ENCODE peak calls at places on chromosomes 12 and 14, in nine cellular contexts. R is CD8-positive, alpha-beta T cell; A is lung; S is aorta; D is endothelial cell of umbilical vein; T is spleen; N is gastrocnemius medialis; Z is PC-3; J is BE2C. F is an unnamed sample.

GRCh38 chr12:14873440-14874185 is 12.0 kb downstream of the MGP start:
- DNase-seq in R (no peak), A (no peak), S (no peak), D (no peak), T (no peak), N (no peak), Z (no peak), J (no peak), F (no peak)

GRCh38 chr14:50061664-50062437 is 54.5 kb downstream of the VCPKMT start:
- DNase-seq in R (peak; percentile 64), A (no peak), S (peak; percentile 72), D (peak; percentile 58), T (peak; percentile 94), N (no peak), Z (peak; percentile 63), J (peak; percentile 82), F (no peak)

GRCh38 chr12:6465467-6466183 is 4.9 kb downstream of the VAMP1 start:
- DNase-seq in R (no peak), A (peak; percentile 61), S (no peak), D (peak; percentile 70), T (no peak), N (peak; percentile 26), Z (peak; percentile 71), J (peak; percentile 61), F (peak; percentile 85)

GRCh38 chr12:60415361-60415760 is 819.5 kb downstream of the SLC16A7 start:
- DNase-seq in R (no peak), A (no peak), S (no peak), D (peak; percentile 21), T (no peak), N (no peak), Z (peak; percentile 45), J (no peak), F (no peak)

GRCh38 chr12:105954891-105955607 is 183.7 kb downstream of the NUAK1 start:
- DNase-seq in R (no peak), A (no peak), S (no peak), D (no peak), T (no peak), N (no peak), Z (no peak), J (no peak), F (no peak)

GRCh38 chr12:124525927-124526692 is 41.3 kb downstream of the NCOR2 start:
- DNase-seq in R (no peak), A (no peak), S (no peak), D (no peak), T (no peak), N (no peak), Z (no peak), J (no peak), F (no peak)

GRCh38 chr12:99810718-99811593 is 163.4 kb downstream of the GARIN6 start:
- DNase-seq in R (no peak), A (no peak), S (no peak), D (peak; percentile 57), T (no peak), N (no peak), Z (peak; percentile 67), J (peak; percentile 10), F (no peak)

GRCh38 chr14:32560213-32560857 is 231.2 kb downstream of the AKAP6 start:
- DNase-seq in R (peak; percentile 0), A (peak; percentile 44), S (peak; percentile 46), D (peak; percentile 76), T (no peak), N (peak; percentile 45), Z (peak; percentile 84), J (peak; percentile 50), F (peak; percentile 46)

GRCh38 chr12:95099270-95099790 is 25.9 kb upstream of the NR2C1 start:
- DNase-seq in R (no peak), A (no peak), S (no peak), D (no peak), T (no peak), N (no peak), Z (peak; percentile 55), J (no peak), F (no peak)

GRCh38 chr14:29064305-29064704 is 297.7 kb downstream of the FOXG1 start:
- DNase-seq in R (no peak), A (no peak), S (no peak), D (no peak), T (no peak), N (no peak), Z (no peak), J (no peak), F (no peak)

GRCh38 chr12:107760207-107760816 is 625 bp downstream of the PRDM4 start:
- DNase-seq in R (no peak), A (peak; percentile 32), S (peak; percentile 55), D (peak; percentile 30), T (no peak), N (no peak), Z (peak; percentile 33), J (peak; percentile 46), F (peak; percentile 69)

GRCh38 chr14:100049220-100049619 is 16.0 kb upstream of the EVL start:
- DNase-seq in R (no peak), A (no peak), S (no peak), D (peak; percentile 47), T (no peak), N (no peak), Z (no peak), J (no peak), F (no peak)

GRCh38 chr14:105933238-105933637 is 406.9 kb downstream of the TMEM121 start:
- DNase-seq in R (no peak), A (no peak), S (no peak), D (no peak), T (no peak), N (no peak), Z (no peak), J (no peak), F (no peak)

GRCh38 chr12:47752121-47752520 is 6.6 kb downstream of the RAPGEF3 start:
- DNase-seq in R (no peak), A (no peak), S (no peak), D (no peak), T (peak; percentile 44), N (no peak), Z (no peak), J (no peak), F (no peak)

GRCh38 chr12:27967551-27968054 is 4.9 kb downstream of the PTHLH start:
- DNase-seq in R (no peak), A (no peak), S (no peak), D (no peak), T (no peak), N (no peak), Z (peak; percentile 97), J (no peak), F (no peak)

DNA sequence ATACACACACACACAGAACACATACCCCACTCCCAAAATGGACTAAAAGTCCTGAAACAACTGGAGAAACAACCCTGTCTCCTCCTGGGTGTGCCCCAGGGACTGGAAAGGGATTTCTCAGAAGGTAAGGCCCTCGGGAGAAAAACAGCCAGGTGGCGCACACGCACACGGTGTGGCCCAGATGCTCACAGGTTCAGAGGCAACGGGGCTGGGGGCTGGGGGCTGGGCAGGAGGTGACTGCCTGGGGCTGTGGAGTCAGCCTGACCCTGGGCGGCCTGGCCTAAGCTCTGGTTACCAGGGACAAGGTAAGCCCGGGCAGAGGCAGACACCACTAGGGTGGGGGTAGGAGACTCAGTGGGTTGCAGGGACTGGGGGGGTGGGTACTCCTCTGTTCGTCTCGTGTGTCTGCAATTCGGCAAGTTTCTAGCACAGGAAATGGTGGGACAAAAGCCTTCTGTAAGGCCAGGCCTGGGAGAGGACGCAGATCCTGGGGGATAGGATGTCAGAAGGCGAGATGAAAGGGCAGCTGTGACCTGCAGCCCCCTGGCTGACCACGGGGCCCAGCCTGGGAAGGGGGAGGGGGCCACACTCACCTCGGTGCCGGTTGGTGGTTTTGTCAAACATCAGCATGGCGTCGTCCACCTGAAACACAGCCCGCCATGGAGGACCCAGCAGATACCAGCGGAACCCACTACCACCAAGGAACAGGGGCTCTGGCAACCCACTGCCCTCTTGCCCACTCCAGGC is 10.4 kb downstream of the MSI1 start:
- DNase-seq in R (no peak), A (no peak), S (no peak), D (no peak), T (no peak), N (no peak), Z (no peak), J (no peak), F (peak; percentile 84)
- H3K36me3 ChIP-seq in R (no peaks in the 10 kb centered on the region), A (no peaks in the 10 kb centered on the region), S (no peaks in the 10 kb centered on the region), D (no peaks in the 10 kb centered on the region), T (no peaks in the 10 kb centered on the region), N (no peaks in the 10 kb centered on the region), Z (no peaks in the 10 kb centered on the region), J (no peaks in the 10 kb centered on the region), F (peaks cover 12% of the 10 kb centered on the region)

GRCh38 chr12:75207338-75208083 is 2.1 kb downstream of the KCNC2 start:
- DNase-seq in R (no peak), A (no peak), S (no peak), D (no peak), T (peak; percentile 72), N (no peak), Z (no peak), J (no peak), F (peak; percentile 74)
- H3K4me3 ChIP-seq in R (no peak overlapping the region), A (no peak overlapping the region), S (no peak overlapping the region), D (no peak overlapping the region), T (peak overlapping the region; percentile 2), N (no peak overlapping the region), Z (no peak overlapping the region), J (no peak overlapping the region), F (peak overlapping the region; percentile 40)

DNA sequence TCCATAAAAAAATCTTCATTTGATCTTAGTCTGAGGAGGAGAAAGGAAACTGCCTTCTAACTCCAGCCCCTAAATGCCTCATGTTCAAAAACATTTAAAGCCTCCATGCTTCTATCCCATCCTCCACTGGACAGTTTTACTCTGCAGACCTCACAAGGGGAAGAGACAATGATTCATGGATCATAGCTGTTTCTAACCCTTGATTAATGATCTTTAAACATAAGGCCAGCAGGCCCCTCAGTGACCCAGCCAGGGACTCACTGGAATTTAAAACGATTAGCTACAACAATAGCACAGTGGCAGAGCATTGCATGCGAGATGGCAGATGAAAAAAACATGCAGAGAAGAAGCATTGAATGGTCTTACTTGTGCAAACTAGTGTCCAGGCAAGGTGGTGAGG is 6.0 kb downstream of the DCTN2 start:
- DNase-seq in R (no peak), A (no peak), S (no peak), D (no peak), T (no peak), N (no peak), Z (no peak), J (no peak), F (no peak)
- H3K36me3 ChIP-seq in R (peaks cover 8% of the 10 kb centered on the region), A (peaks cover 6% of the 10 kb centered on the region), S (peaks cover 8% of the 10 kb centered on the region), D (peaks cover 11% of the 10 kb centered on the region), T (peaks cover 25% of the 10 kb centered on the region), N (peaks cover 47% of the 10 kb centered on the region), Z (peaks cover 19% of the 10 kb centered on the region), J (peaks cover 5% of the 10 kb centered on the region), F (peaks cover 3% of the 10 kb centered on the region)

GRCh38 chr12:104049278-104050257 is at the start of gene GLT8D2:
- DNase-seq in R (no peak), A (peak; percentile 32), S (peak; percentile 75), D (peak; percentile 43), T (no peak), N (peak; percentile 9), Z (peak; percentile 61), J (peak; percentile 56), F (peak; percentile 58)
- H3K4me3 ChIP-seq in R (no peak within 1 kb of the TSS), A (peak within 1 kb of the TSS; percentile 24), S (peak within 1 kb of the TSS; percentile 74), D (peak within 1 kb of the TSS; percentile 64), T (peak within 1 kb of the TSS; percentile 10), N (peak within 1 kb of the TSS; percentile 47), Z (peak within 1 kb of the TSS; percentile 76), J (peak within 1 kb of the TSS; percentile 41), F (peak within 1 kb of the TSS; percentile 48)

GRCh38 chr12:32854716-32855115 is 41.9 kb downstream of the PKP2 start:
- DNase-seq in R (no peak), A (no peak), S (no peak), D (no peak), T (no peak), N (no peak), Z (no peak), J (no peak), F (no peak)
- H3K36me3 ChIP-seq in R (no peaks in the 10 kb centered on the region), A (no peaks in the 10 kb centered on the region), S (no peaks in the 10 kb centered on the region), D (no peaks in the 10 kb centered on the region), T (no peaks in the 10 kb centered on the region), N (no peaks in the 10 kb centered on the region), Z (no peaks in the 10 kb centered on the region), J (no peaks in the 10 kb centered on the region), F (peaks cover 2% of the 10 kb centered on the region)

F was measured in H7.